ENCODE peak calls at places on chromosome 5, in five cellular contexts. One of them, this sample, is unnamed.

GRCh38 chr5:91030521-91031395 is 352.4 kb downstream of the ARRDC3 start:
- DNase-seq in T-helper 2 cell: no peak
- DNase-seq in stimulated activated CD4-positive, alpha-beta T cell treated with anti-CD3 and anti-CD28 coated beads, Interleukin-4, amount 100 ng/mL, for 1 hour: no peak
- DNase-seq in memory B cell: no peak
- DNase-seq in astrocyte of the cerebellum: no peak
- DNase-seq in this sample: no peak

GRCh38 chr5:67530609-67531255 is 334.1 kb upstream of the CD180 start:
- DNase-seq in T-helper 2 cell: no peak
- DNase-seq in stimulated activated CD4-positive, alpha-beta T cell treated with anti-CD3 and anti-CD28 coated beads, Interleukin-4, amount 100 ng/mL, for 1 hour: no peak
- DNase-seq in memory B cell: no peak
- DNase-seq in astrocyte of the cerebellum: no peak
- DNase-seq in this sample: no peak

GRCh38 chr5:54995168-54995567 is 9.8 kb upstream of the ESM1 start:
- DNase-seq in T-helper 2 cell: no peak
- DNase-seq in stimulated activated CD4-positive, alpha-beta T cell treated with anti-CD3 and anti-CD28 coated beads, Interleukin-4, amount 100 ng/mL, for 1 hour: no peak
- DNase-seq in memory B cell: no peak
- DNase-seq in astrocyte of the cerebellum: no peak
- DNase-seq in this sample: no peak

GRCh38 chr5:93579561-93580386 is 1.2 kb downstream of the NR2F1-AS1 start:
- DNase-seq in T-helper 2 cell: no peak
- DNase-seq in stimulated activated CD4-positive, alpha-beta T cell treated with anti-CD3 and anti-CD28 coated beads, Interleukin-4, amount 100 ng/mL, for 1 hour: no peak
- DNase-seq in memory B cell: no peak
- DNase-seq in astrocyte of the cerebellum: no peak
- DNase-seq in this sample: no peak

GRCh38 chr5:73764586-73764985 is 138.6 kb downstream of the ARHGEF28 start:
- DNase-seq in T-helper 2 cell: no peak
- DNase-seq in stimulated activated CD4-positive, alpha-beta T cell treated with anti-CD3 and anti-CD28 coated beads, Interleukin-4, amount 100 ng/mL, for 1 hour: no peak
- DNase-seq in memory B cell: no peak
- DNase-seq in astrocyte of the cerebellum: no peak
- DNase-seq in this sample: no peak

GRCh38 chr5:1140188-1140817 is 28.4 kb upstream of the SLC12A7 start:
- DNase-seq in T-helper 2 cell: peak
- DNase-seq in stimulated activated CD4-positive, alpha-beta T cell treated with anti-CD3 and anti-CD28 coated beads, Interleukin-4, amount 100 ng/mL, for 1 hour: peak
- DNase-seq in memory B cell: peak
- DNase-seq in astrocyte of the cerebellum: no peak
- DNase-seq in this sample: peak

GRCh38 chr5:100772548-100772947 is 130.5 kb downstream of the ST8SIA4 start:
- DNase-seq in T-helper 2 cell: no peak
- DNase-seq in stimulated activated CD4-positive, alpha-beta T cell treated with anti-CD3 and anti-CD28 coated beads, Interleukin-4, amount 100 ng/mL, for 1 hour: no peak
- DNase-seq in memory B cell: no peak
- DNase-seq in astrocyte of the cerebellum: no peak
- DNase-seq in this sample: no peak

GRCh38 chr5:65961644-65962043 is 35.3 kb downstream of the ERBIN start:
- DNase-seq in T-helper 2 cell: no peak
- DNase-seq in stimulated activated CD4-positive, alpha-beta T cell treated with anti-CD3 and anti-CD28 coated beads, Interleukin-4, amount 100 ng/mL, for 1 hour: no peak
- DNase-seq in memory B cell: no peak
- DNase-seq in astrocyte of the cerebellum: peak
- DNase-seq in this sample: peak

GRCh38 chr5:58107704-58108103 is 352.2 kb downstream of the PLK2 start:
- DNase-seq in T-helper 2 cell: no peak
- DNase-seq in stimulated activated CD4-positive, alpha-beta T cell treated with anti-CD3 and anti-CD28 coated beads, Interleukin-4, amount 100 ng/mL, for 1 hour: no peak
- DNase-seq in memory B cell: no peak
- DNase-seq in astrocyte of the cerebellum: no peak
- DNase-seq in this sample: no peak

GRCh38 chr5:155908543-155908942 is 418.4 kb upstream of the SGCD start:
- DNase-seq in T-helper 2 cell: no peak
- DNase-seq in stimulated activated CD4-positive, alpha-beta T cell treated with anti-CD3 and anti-CD28 coated beads, Interleukin-4, amount 100 ng/mL, for 1 hour: no peak
- DNase-seq in memory B cell: no peak
- DNase-seq in astrocyte of the cerebellum: no peak
- DNase-seq in this sample: no peak

GRCh38 chr5:36688722-36689121 is 82.3 kb downstream of the SLC1A3 start:
- DNase-seq in T-helper 2 cell: no peak
- DNase-seq in stimulated activated CD4-positive, alpha-beta T cell treated with anti-CD3 and anti-CD28 coated beads, Interleukin-4, amount 100 ng/mL, for 1 hour: no peak
- DNase-seq in memory B cell: no peak
- DNase-seq in astrocyte of the cerebellum: no peak
- DNase-seq in this sample: no peak

GRCh38 chr5:81007637-81008027 is 47.5 kb downstream of the RASGRF2 start:
- DNase-seq in T-helper 2 cell: no peak
- DNase-seq in stimulated activated CD4-positive, alpha-beta T cell treated with anti-CD3 and anti-CD28 coated beads, Interleukin-4, amount 100 ng/mL, for 1 hour: no peak
- DNase-seq in memory B cell: no peak
- DNase-seq in astrocyte of the cerebellum: no peak
- DNase-seq in this sample: no peak

GRCh38 chr5:177458912-177459350 is 12.3 kb downstream of the PRR7 start:
- DNase-seq in T-helper 2 cell: no peak
- DNase-seq in stimulated activated CD4-positive, alpha-beta T cell treated with anti-CD3 and anti-CD28 coated beads, Interleukin-4, amount 100 ng/mL, for 1 hour: no peak
- DNase-seq in memory B cell: no peak
- DNase-seq in astrocyte of the cerebellum: no peak
- DNase-seq in this sample: no peak